ENCODE peak calls at places on chromosomes 5 and 9, in seven cellular contexts. One of them, this sample, is unnamed.

GRCh38 chr5:139075066-139076050 is 122.8 kb downstream of the SIL1 start:
- DNase-seq in SW 1271: no peak
- DNase-seq in mucosa of descending colon: no peak
- DNase-seq in GM13977: no peak
- DNase-seq in sciatic nerve: no peak
- DNase-seq in stimulated activated CD4-positive, alpha-beta T cell treated with anti-CD3 and anti-CD28 coated beads, Interleukin-1b, Interleukin-23, amount 100 ng/mL, for 48 hours: no peak
- DNase-seq in OCI-LY7: no peak
- DNase-seq in this sample: no peak

GRCh38 chr5:17256171-17256570 is 38.7 kb downstream of the BASP1 start:
- DNase-seq in OCI-LY7: no peak
- DNase-seq in SW 1271: no peak
- DNase-seq in stimulated activated CD4-positive, alpha-beta T cell treated with anti-CD3 and anti-CD28 coated beads, Interleukin-1b, Interleukin-23, amount 100 ng/mL, for 48 hours: no peak
- DNase-seq in GM13977: no peak
- DNase-seq in sciatic nerve: no peak
- DNase-seq in mucosa of descending colon: no peak
- DNase-seq in this sample: no peak

GRCh38 chr5:149702953-149703646 is 27.0 kb upstream of the PPARGC1B start:
- DNase-seq in stimulated activated CD4-positive, alpha-beta T cell treated with anti-CD3 and anti-CD28 coated beads, Interleukin-1b, Interleukin-23, amount 100 ng/mL, for 48 hours: no peak
- DNase-seq in mucosa of descending colon: no peak
- DNase-seq in sciatic nerve: no peak
- DNase-seq in GM13977: no peak
- DNase-seq in SW 1271: no peak
- DNase-seq in OCI-LY7: no peak
- DNase-seq in this sample: no peak

GRCh38 chr5:144028058-144028457 is 142.4 kb downstream of the YIPF5 start:
- DNase-seq in sciatic nerve: no peak
- DNase-seq in mucosa of descending colon: no peak
- DNase-seq in stimulated activated CD4-positive, alpha-beta T cell treated with anti-CD3 and anti-CD28 coated beads, Interleukin-1b, Interleukin-23, amount 100 ng/mL, for 48 hours: no peak
- DNase-seq in GM13977: no peak
- DNase-seq in SW 1271: no peak
- DNase-seq in OCI-LY7: no peak
- DNase-seq in this sample: no peak

GRCh38 chr9:79911724-79912123 is 340.0 kb downstream of the TLE4 start:
- DNase-seq in GM13977: no peak
- DNase-seq in mucosa of descending colon: peak
- DNase-seq in stimulated activated CD4-positive, alpha-beta T cell treated with anti-CD3 and anti-CD28 coated beads, Interleukin-1b, Interleukin-23, amount 100 ng/mL, for 48 hours: no peak
- DNase-seq in SW 1271: no peak
- DNase-seq in OCI-LY7: no peak
- DNase-seq in sciatic nerve: no peak
- DNase-seq in this sample: no peak

GRCh38 chr5:119327018-119327417 is 28.8 kb upstream of the TNFAIP8 start:
- DNase-seq in sciatic nerve: no peak
- DNase-seq in SW 1271: no peak
- DNase-seq in stimulated activated CD4-positive, alpha-beta T cell treated with anti-CD3 and anti-CD28 coated beads, Interleukin-1b, Interleukin-23, amount 100 ng/mL, for 48 hours: peak
- DNase-seq in OCI-LY7: no peak
- DNase-seq in mucosa of descending colon: no peak
- DNase-seq in GM13977: no peak
- DNase-seq in this sample: no peak

GRCh38 chr9:134606951-134607733 is 34.5 kb upstream of the COL5A1 start:
- DNase-seq in stimulated activated CD4-positive, alpha-beta T cell treated with anti-CD3 and anti-CD28 coated beads, Interleukin-1b, Interleukin-23, amount 100 ng/mL, for 48 hours: no peak
- DNase-seq in SW 1271: peak
- DNase-seq in GM13977: no peak
- DNase-seq in sciatic nerve: peak
- DNase-seq in OCI-LY7: peak
- DNase-seq in mucosa of descending colon: no peak
- DNase-seq in this sample: no peak

GRCh38 chr5:16884595-16884994 is 51.5 kb downstream of the MYO10 start:
- DNase-seq in stimulated activated CD4-positive, alpha-beta T cell treated with anti-CD3 and anti-CD28 coated beads, Interleukin-1b, Interleukin-23, amount 100 ng/mL, for 48 hours: no peak
- DNase-seq in GM13977: no peak
- DNase-seq in mucosa of descending colon: no peak
- DNase-seq in SW 1271: no peak
- DNase-seq in sciatic nerve: no peak
- DNase-seq in OCI-LY7: no peak
- DNase-seq in this sample: no peak

GRCh38 chr5:146623657-146624056 is 107.7 kb upstream of the GPR151 start:
- DNase-seq in SW 1271: no peak
- DNase-seq in OCI-LY7: no peak
- DNase-seq in stimulated activated CD4-positive, alpha-beta T cell treated with anti-CD3 and anti-CD28 coated beads, Interleukin-1b, Interleukin-23, amount 100 ng/mL, for 48 hours: no peak
- DNase-seq in mucosa of descending colon: no peak
- DNase-seq in sciatic nerve: no peak
- DNase-seq in GM13977: no peak
- DNase-seq in this sample: peak

GRCh38 chr5:141692533-141692888 is 10.5 kb upstream of the ARAP3 start:
- DNase-seq in GM13977: no peak
- DNase-seq in mucosa of descending colon: no peak
- DNase-seq in sciatic nerve: no peak
- DNase-seq in SW 1271: no peak
- DNase-seq in stimulated activated CD4-positive, alpha-beta T cell treated with anti-CD3 and anti-CD28 coated beads, Interleukin-1b, Interleukin-23, amount 100 ng/mL, for 48 hours: no peak
- DNase-seq in OCI-LY7: no peak
- DNase-seq in this sample: no peak

GRCh38 chr5:172722309-172722815 is 48.6 kb downstream of the DUSP1 start:
- DNase-seq in mucosa of descending colon: no peak
- DNase-seq in stimulated activated CD4-positive, alpha-beta T cell treated with anti-CD3 and anti-CD28 coated beads, Interleukin-1b, Interleukin-23, amount 100 ng/mL, for 48 hours: no peak
- DNase-seq in sciatic nerve: no peak
- DNase-seq in GM13977: no peak
- DNase-seq in OCI-LY7: no peak
- DNase-seq in SW 1271: no peak
- DNase-seq in this sample: no peak